ENCODE peak calls at places on chromosome 2, in six cellular contexts. G is body of pancreas, U is pancreas, D is neural progenitor cell, F is transverse colon, V is Panc1. W is an unnamed sample.

GRCh38 chr2:113910110-113910717 is 20.3 kb downstream of the ACTR3 start:
- DNase-seq in D (no peak), U (no peak), F (no peak), V (no peak), G (no peak), W (no peak)

GRCh38 chr2:27887122-27887521 is 3.1 kb downstream of the RBKS start:
- DNase-seq in G (no peak), U (no peak), F (no peak), D (no peak), V (no peak), W (no peak)

GRCh38 chr2:170813611-170814550 is 2.8 kb upstream of the GAD1 start:
- DNase-seq in V (no peak), U (no peak), G (peak; percentile 34), D (peak; percentile 94), F (no peak), W (peak; percentile 5)

GRCh38 chr2:235670974-235671787 is 177.3 kb downstream of the AGAP1 start:
- DNase-seq in F (no peak), G (no peak), V (no peak), D (peak; percentile 14), U (peak; percentile 58), W (peak; percentile 44)

GRCh38 chr2:168210898-168211570 is 36.4 kb downstream of the STK39 start:
- DNase-seq in G (no peak), D (no peak), U (no peak), F (no peak), V (peak; percentile 75), W (peak; percentile 98)

GRCh38 chr2:115161531-115162453 is 719.4 kb downstream of the DPP10 start:
- DNase-seq in F (peak; percentile 70), U (peak; percentile 82), V (no peak), G (peak; percentile 72), D (peak; percentile 68), W (no peak)

GRCh38 chr2:230731512-230731911 is 18.9 kb downstream of the CAB39 start:
- DNase-seq in U (no peak), G (no peak), V (no peak), D (no peak), F (no peak), W (no peak)

GRCh38 chr2:20666114-20666363 is 905 bp upstream of the GDF7 start:
- DNase-seq in F (no peak), D (no peak), U (no peak), V (no peak), G (no peak), W (no peak)

GRCh38 chr2:58842501-58843144 is 601.5 kb upstream of the FANCL start:
- DNase-seq in U (no peak), V (no peak), G (no peak), D (no peak), F (no peak), W (no peak)

GRCh38 chr2:125553768-125554167 is 1102.2 kb upstream of the GYPC start:
- DNase-seq in V (no peak), F (no peak), U (no peak), D (peak; percentile 55), G (no peak), W (no peak)

GRCh38 chr2:88638743-88639142 is 11.5 kb upstream of the EIF2AK3 start:
- DNase-seq in F (no peak), G (no peak), U (no peak), V (no peak), D (no peak), W (peak; percentile 71)

DNA sequence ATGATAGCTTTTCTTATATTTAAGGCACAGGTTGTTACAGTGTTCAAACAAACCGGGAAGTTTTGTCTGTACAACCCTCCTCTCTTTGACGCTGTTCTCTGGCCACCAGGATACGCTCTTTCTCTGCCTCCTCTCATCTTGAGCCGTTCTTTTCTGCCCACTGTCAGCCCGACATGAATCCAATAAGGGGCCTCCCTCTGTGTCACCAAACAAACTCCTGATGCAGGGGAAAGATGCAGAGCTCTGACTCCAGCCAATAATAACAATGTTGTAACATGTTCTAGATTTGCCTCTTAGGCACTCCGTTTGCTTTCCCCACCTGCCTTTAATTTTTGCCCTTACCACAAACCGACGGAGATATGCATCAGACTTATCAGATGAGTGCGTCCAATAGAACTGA is 449.3 kb downstream of the SLC4A3 start:
- DNase-seq in G (no peak), V (no peak), D (peak; percentile 75), F (no peak), U (no peak), W (no peak)
- TF ChIP-seq CTCF in G (no peak), V (peak; percentile 23), D (peak; percentile 57), F (no peak), U (no peak), W (no peak)

GRCh38 chr2:134226561-134226960 is 27.3 kb upstream of the MGAT5 start:
- DNase-seq in U (no peak), V (no peak), F (no peak), D (no peak), G (no peak), W (no peak)

GRCh38 chr2:134230885-134231284 is 23.0 kb upstream of the MGAT5 start:
- DNase-seq in U (no peak), G (no peak), F (no peak), V (no peak), D (no peak), W (no peak)

GRCh38 chr2:134229540-134229939 is 24.3 kb upstream of the MGAT5 start:
- DNase-seq in U (no peak), G (no peak), D (no peak), F (no peak), V (no peak), W (no peak)

GRCh38 chr2:134227666-134228065 is 26.2 kb upstream of the MGAT5 start:
- DNase-seq in G (no peak), U (no peak), D (no peak), V (no peak), F (no peak), W (no peak)

DNA sequence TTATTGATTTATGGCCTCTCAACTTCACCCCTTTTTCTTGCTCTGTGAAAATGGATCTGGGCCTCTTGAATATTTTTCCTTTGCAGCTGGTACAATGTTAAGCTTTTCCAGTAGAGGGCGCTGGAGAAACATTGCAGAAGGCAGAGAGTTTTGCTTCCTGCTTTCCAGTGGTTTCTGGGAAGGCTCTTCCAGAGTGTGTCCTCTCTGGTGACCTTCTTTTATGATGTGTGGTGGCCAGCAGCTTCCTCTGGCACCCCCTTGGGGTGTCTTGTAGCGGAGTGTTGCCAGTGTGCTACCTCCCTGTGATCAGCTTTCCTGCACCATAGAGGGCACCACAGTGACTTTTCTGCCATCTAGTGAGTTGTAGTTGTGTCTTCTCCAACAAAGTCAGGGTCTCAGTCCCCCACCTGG is 25.4 kb upstream of the MGAT5 start:
- DNase-seq in G (no peak), D (no peak), U (no peak), V (no peak), F (no peak), W (no peak)
- H3K9me3 ChIP-seq in G (no peaks in the 10 kb centered on the region), D (no peaks in the 10 kb centered on the region), U (no peaks in the 10 kb centered on the region), V (no peaks in the 10 kb centered on the region), F (peaks cover 4% of the 10 kb centered on the region), W (no peaks in the 10 kb centered on the region)

GRCh38 chr2:96464651-96465050 is 40.5 kb downstream of the NEURL3 start:
- DNase-seq in F (no peak), G (no peak), V (no peak), U (no peak), D (no peak), W (no peak)

GRCh38 chr2:96470089-96470488 is 35.1 kb downstream of the NEURL3 start:
- DNase-seq in G (peak; percentile 46), V (no peak), U (no peak), D (no peak), F (no peak), W (no peak)

GRCh38 chr2:96468904-96469303 is 36.3 kb downstream of the NEURL3 start:
- DNase-seq in G (no peak), V (no peak), U (no peak), F (no peak), D (no peak), W (no peak)

GRCh38 chr2:96471772-96472171 is 33.4 kb downstream of the NEURL3 start:
- DNase-seq in F (no peak), V (no peak), U (no peak), G (no peak), D (no peak), W (no peak)

DNA sequence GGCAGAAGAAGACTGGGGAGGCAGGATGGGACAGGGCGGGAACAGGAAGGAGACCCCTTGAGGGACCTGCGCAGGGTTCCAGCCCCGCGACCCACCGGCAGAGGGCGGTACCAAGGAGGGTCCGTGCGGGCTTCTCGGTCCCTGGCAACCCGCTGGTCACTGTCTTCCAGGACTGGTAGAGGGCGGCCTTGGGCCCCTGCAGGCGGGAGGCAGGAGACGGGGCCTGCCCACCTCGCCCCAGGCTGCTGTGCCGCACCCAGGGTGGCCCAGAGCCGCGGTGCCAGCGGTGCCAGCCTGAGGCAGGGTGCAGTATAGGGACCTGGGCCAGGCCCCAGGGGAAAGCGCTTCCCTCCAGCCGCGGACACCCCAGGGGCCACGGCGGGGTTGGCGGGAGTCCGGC is 34.5 kb downstream of the NEURL3 start:
- DNase-seq in F (peak; percentile 59), D (peak; percentile 78), U (peak; percentile 89), V (no peak), G (peak; percentile 72), W (no peak)
- TF ChIP-seq CTCF in F (peak; percentile 48), D (peak; percentile 74), U (peak; percentile 53), V (peak; percentile 82), G (peak; percentile 56), W (no peak)

DNA sequence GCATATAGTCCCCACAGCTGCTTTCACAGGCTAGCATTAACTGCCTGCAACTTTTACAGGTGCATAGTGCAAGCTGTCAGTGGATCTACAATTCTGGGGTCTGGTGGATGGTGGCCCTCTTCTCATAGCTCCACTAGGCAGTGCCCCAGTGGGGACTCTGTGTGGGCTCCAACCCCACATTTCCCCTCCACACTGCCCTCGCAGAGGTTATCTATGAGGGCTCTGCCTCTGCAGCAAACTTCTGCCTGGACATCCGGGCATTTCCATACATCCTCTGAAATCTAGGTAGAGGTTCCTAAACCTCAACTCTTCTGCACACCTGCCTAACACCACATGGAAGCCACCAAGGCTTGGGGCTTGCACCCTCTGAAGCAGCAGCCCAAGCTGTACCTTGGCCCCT is 59.2 kb downstream of the KDM3A start:
- DNase-seq in D (no peak), G (no peak), U (no peak), V (no peak), F (no peak), W (no peak)
- H3K9me3 ChIP-seq in D (no peaks in the 10 kb centered on the region), G (peaks cover 6% of the 10 kb centered on the region), U (no peaks in the 10 kb centered on the region), V (no peaks in the 10 kb centered on the region), F (peaks cover 8% of the 10 kb centered on the region), W (peaks cover 9% of the 10 kb centered on the region)

DNA sequence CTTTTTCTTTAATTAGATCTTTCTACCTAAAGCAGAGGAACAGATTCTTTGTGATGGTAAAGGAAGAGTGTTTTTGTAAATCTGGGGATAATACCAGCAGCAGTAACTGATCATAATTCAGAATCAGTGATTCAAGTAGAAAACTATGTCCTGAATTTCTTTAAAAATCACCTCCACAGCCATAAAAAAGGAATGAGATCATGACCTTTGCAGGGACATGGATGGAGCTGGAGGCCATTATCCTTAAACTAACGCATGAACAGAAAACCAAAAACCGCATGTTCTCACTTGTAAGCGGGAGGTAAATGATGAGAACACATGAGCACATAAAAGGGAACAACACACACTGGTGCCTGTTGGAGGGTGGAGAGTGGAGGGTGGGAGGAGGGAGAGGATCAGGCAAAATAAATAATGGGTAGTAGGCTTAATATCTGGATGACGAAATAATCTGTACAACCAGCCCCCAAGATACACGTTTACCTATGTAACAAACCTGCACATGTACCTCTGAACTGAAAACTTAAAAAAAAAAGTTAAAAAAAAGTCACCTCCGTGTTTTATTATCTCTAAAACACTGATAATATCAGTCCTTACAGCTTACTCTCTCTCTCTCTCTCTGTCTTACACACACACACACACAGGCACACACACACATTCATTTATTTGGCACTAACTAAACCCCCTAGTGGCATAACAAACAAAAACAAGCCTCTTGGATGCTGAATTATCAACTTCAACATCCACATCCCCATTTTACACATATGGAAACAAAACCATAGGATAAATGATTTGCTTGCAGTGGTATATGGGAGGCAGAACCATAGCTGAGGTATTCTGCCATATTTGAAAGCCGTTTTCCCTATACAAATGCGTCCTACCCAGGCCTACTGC is 1.4 kb downstream of the TM4SF20 start:
- DNase-seq in G (no peak), V (no peak), D (no peak), U (no peak), F (no peak), W (no peak)
- TF ChIP-seq CTCF in G (no peak), V (peak; percentile 45), D (no peak), U (no peak), F (no peak), W (peak; percentile 24)

W was measured in PC-9.